ENCODE peak calls at places on chromosomes 4 and X, in four cellular contexts. One of them, this sample, is unnamed.
A peak's percentile ranks its signal among the peaks of the same experiment; 100 is the strongest.

GRCh38 chr4:67437974-67438713 is 107.2 kb downstream of the CENPC start:
- DNase-seq in right lobe of liver: no peak
- DNase-seq in mammary epithelial cell: peak; percentile 54
- DNase-seq in CD4-positive, CD25-positive, alpha-beta regulatory T cell: no peak
- DNase-seq in this sample: no peak

GRCh38 chr4:14701896-14702295 is 300.4 kb upstream of the CPEB2 start:
- DNase-seq in right lobe of liver: no peak
- DNase-seq in mammary epithelial cell: no peak
- DNase-seq in CD4-positive, CD25-positive, alpha-beta regulatory T cell: no peak
- DNase-seq in this sample: no peak

GRCh38 chr4:39932776-39933402 is 44.8 kb downstream of the PDS5A start:
- DNase-seq in right lobe of liver: no peak
- DNase-seq in mammary epithelial cell: no peak
- DNase-seq in CD4-positive, CD25-positive, alpha-beta regulatory T cell: no peak
- DNase-seq in this sample: no peak

GRCh38 chr4:180794352-180794751 is 1448.8 kb upstream of the TENM3 start:
- DNase-seq in right lobe of liver: no peak
- DNase-seq in mammary epithelial cell: no peak
- DNase-seq in CD4-positive, CD25-positive, alpha-beta regulatory T cell: no peak
- DNase-seq in this sample: no peak

GRCh38 chrX:18886005-18886343 is 97.9 kb downstream of the PHKA2 start:
- DNase-seq in right lobe of liver: no peak
- DNase-seq in mammary epithelial cell: no peak
- DNase-seq in CD4-positive, CD25-positive, alpha-beta regulatory T cell: no peak
- DNase-seq in this sample: no peak

GRCh38 chrX:19535481-19535880 is 20.2 kb upstream of the MAP3K15 start:
- DNase-seq in right lobe of liver: no peak
- DNase-seq in mammary epithelial cell: no peak
- DNase-seq in CD4-positive, CD25-positive, alpha-beta regulatory T cell: no peak
- DNase-seq in this sample: no peak

GRCh38 chr4:125689839-125690238 is 375.1 kb downstream of the FAT4 start:
- DNase-seq in right lobe of liver: no peak
- DNase-seq in mammary epithelial cell: no peak
- DNase-seq in CD4-positive, CD25-positive, alpha-beta regulatory T cell: no peak
- DNase-seq in this sample: no peak

GRCh38 chr4:1321946-1322650 is 24.9 kb upstream of the UVSSA start:
- DNase-seq in right lobe of liver: peak; percentile 45
- DNase-seq in mammary epithelial cell: no peak
- DNase-seq in CD4-positive, CD25-positive, alpha-beta regulatory T cell: no peak
- DNase-seq in this sample: no peak

GRCh38 chr4:5619913-5620625 is 88.3 kb downstream of the EVC2 start:
- DNase-seq in right lobe of liver: no peak
- DNase-seq in mammary epithelial cell: no peak
- DNase-seq in CD4-positive, CD25-positive, alpha-beta regulatory T cell: no peak
- DNase-seq in this sample: no peak

GRCh38 chr4:24160358-24160757 is 270.5 kb upstream of the PPARGC1A start:
- DNase-seq in right lobe of liver: no peak
- DNase-seq in mammary epithelial cell: no peak
- DNase-seq in CD4-positive, CD25-positive, alpha-beta regulatory T cell: no peak
- DNase-seq in this sample: no peak

GRCh38 chr4:139655116-139655515 is 10.5 kb upstream of the MGST2 start:
- DNase-seq in right lobe of liver: no peak
- DNase-seq in mammary epithelial cell: peak; percentile 51
- DNase-seq in CD4-positive, CD25-positive, alpha-beta regulatory T cell: no peak
- DNase-seq in this sample: no peak

GRCh38 chrX:48957477-48957826 is at the start of gene OTUD5:
- DNase-seq in right lobe of liver: no peak
- DNase-seq in mammary epithelial cell: no peak
- DNase-seq in CD4-positive, CD25-positive, alpha-beta regulatory T cell: peak; percentile 73
- DNase-seq in this sample: peak; percentile 49

GRCh38 chrX:110267874-110268273 is 50.0 kb downstream of the AMMECR1 start:
- DNase-seq in right lobe of liver: no peak
- DNase-seq in mammary epithelial cell: no peak
- DNase-seq in CD4-positive, CD25-positive, alpha-beta regulatory T cell: no peak
- DNase-seq in this sample: no peak

GRCh38 chr4:157096439-157096838 is 20.5 kb downstream of the GLRB start:
- DNase-seq in right lobe of liver: no peak
- DNase-seq in mammary epithelial cell: no peak
- DNase-seq in CD4-positive, CD25-positive, alpha-beta regulatory T cell: no peak
- DNase-seq in this sample: no peak

GRCh38 chr4:98659741-98660507 is 1.5 kb upstream of the TSPAN5 start:
- DNase-seq in right lobe of liver: no peak
- DNase-seq in mammary epithelial cell: peak; percentile 48
- DNase-seq in CD4-positive, CD25-positive, alpha-beta regulatory T cell: no peak
- DNase-seq in this sample: no peak

GRCh38 chr4:144300616-144301015 is 160.1 kb upstream of the GYPA start:
- DNase-seq in right lobe of liver: no peak
- DNase-seq in mammary epithelial cell: peak; percentile 36
- DNase-seq in CD4-positive, CD25-positive, alpha-beta regulatory T cell: no peak
- DNase-seq in this sample: no peak

GRCh38 chr4:25923745-25924144 is 9.7 kb downstream of the SMIM20 start:
- DNase-seq in right lobe of liver: no peak
- DNase-seq in mammary epithelial cell: no peak
- DNase-seq in CD4-positive, CD25-positive, alpha-beta regulatory T cell: no peak
- DNase-seq in this sample: no peak

GRCh38 chrX:46637937-46638336 is 64.4 kb downstream of the CHST7 start:
- DNase-seq in right lobe of liver: no peak
- DNase-seq in mammary epithelial cell: peak; percentile 62
- DNase-seq in CD4-positive, CD25-positive, alpha-beta regulatory T cell: no peak
- DNase-seq in this sample: no peak

GRCh38 chr4:122218762-122219161 is 66.6 kb downstream of the BLTP1 start:
- DNase-seq in right lobe of liver: no peak
- DNase-seq in mammary epithelial cell: no peak
- DNase-seq in CD4-positive, CD25-positive, alpha-beta regulatory T cell: no peak
- DNase-seq in this sample: no peak

GRCh38 chr4:87982446-87982845 is 6.9 kb downstream of the SPP1 start:
- DNase-seq in right lobe of liver: no peak
- DNase-seq in mammary epithelial cell: no peak
- DNase-seq in CD4-positive, CD25-positive, alpha-beta regulatory T cell: no peak
- DNase-seq in this sample: no peak
- H3K9me3 ChIP-seq in right lobe of liver: no peaks in the 10 kb centered on the region
- H3K9me3 ChIP-seq in mammary epithelial cell: no peaks in the 10 kb centered on the region
- H3K9me3 ChIP-seq in CD4-positive, CD25-positive, alpha-beta regulatory T cell: no peaks in the 10 kb centered on the region
- H3K9me3 ChIP-seq in this sample: peaks cover 3% of the 10 kb centered on the region

GRCh38 chr4:173635395-173635794 is 105.4 kb upstream of the HAND2 start:
- DNase-seq in right lobe of liver: no peak
- DNase-seq in mammary epithelial cell: no peak
- DNase-seq in CD4-positive, CD25-positive, alpha-beta regulatory T cell: no peak
- DNase-seq in this sample: no peak
- H3K9me3 ChIP-seq in right lobe of liver: peaks cover 12% of the 10 kb centered on the region
- H3K9me3 ChIP-seq in mammary epithelial cell: no peaks in the 10 kb centered on the region
- H3K9me3 ChIP-seq in CD4-positive, CD25-positive, alpha-beta regulatory T cell: peaks cover 9% of the 10 kb centered on the region
- H3K9me3 ChIP-seq in this sample: peaks cover 3% of the 10 kb centered on the region

GRCh38 chr4:55938501-55938900 is 10.2 kb upstream of the CEP135 start:
- DNase-seq in right lobe of liver: no peak
- DNase-seq in mammary epithelial cell: no peak
- DNase-seq in CD4-positive, CD25-positive, alpha-beta regulatory T cell: no peak
- DNase-seq in this sample: no peak

GRCh38 chr4:55931833-55932232 is 16.9 kb upstream of the CEP135 start:
- DNase-seq in right lobe of liver: no peak
- DNase-seq in mammary epithelial cell: no peak
- DNase-seq in CD4-positive, CD25-positive, alpha-beta regulatory T cell: no peak
- DNase-seq in this sample: no peak

GRCh38 chr4:55931043-55931442 is 17.7 kb upstream of the CEP135 start:
- DNase-seq in right lobe of liver: no peak
- DNase-seq in mammary epithelial cell: no peak
- DNase-seq in CD4-positive, CD25-positive, alpha-beta regulatory T cell: no peak
- DNase-seq in this sample: no peak

GRCh38 chr4:55932489-55932888 is 16.3 kb upstream of the CEP135 start:
- DNase-seq in right lobe of liver: no peak
- DNase-seq in mammary epithelial cell: no peak
- DNase-seq in CD4-positive, CD25-positive, alpha-beta regulatory T cell: no peak
- DNase-seq in this sample: no peak

DNA sequence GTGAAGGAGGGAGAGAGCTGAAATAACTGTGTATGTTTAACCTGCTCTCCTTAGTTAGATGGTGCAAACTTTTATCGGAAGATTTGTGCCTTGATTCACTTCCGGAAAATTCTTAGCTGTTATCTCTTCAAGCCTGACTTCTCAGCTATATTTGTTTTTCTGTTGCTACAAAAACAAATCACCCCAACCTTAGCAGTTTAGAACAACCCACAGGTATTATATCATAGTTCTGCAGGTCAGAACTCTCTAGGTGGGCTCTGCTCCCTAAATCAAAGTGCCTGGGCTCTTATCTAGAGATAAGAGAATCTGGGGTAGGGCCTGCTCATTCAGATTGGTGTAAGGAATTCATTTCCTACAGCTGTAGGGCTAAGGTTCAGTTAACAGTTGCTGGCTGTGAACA is 15.1 kb upstream of the CEP135 start:
- DNase-seq in right lobe of liver: no peak
- DNase-seq in mammary epithelial cell: no peak
- DNase-seq in CD4-positive, CD25-positive, alpha-beta regulatory T cell: no peak
- DNase-seq in this sample: no peak
- H3K9me3 ChIP-seq in right lobe of liver: no peaks in the 10 kb centered on the region
- H3K9me3 ChIP-seq in mammary epithelial cell: no peaks in the 10 kb centered on the region
- H3K9me3 ChIP-seq in CD4-positive, CD25-positive, alpha-beta regulatory T cell: peaks cover 15% of the 10 kb centered on the region
- H3K9me3 ChIP-seq in this sample: peaks cover 4% of the 10 kb centered on the region

GRCh38 chr4:49217492-49217891 is 231.4 kb downstream of the CWH43 start:
- DNase-seq in right lobe of liver: no peak
- DNase-seq in mammary epithelial cell: no peak
- DNase-seq in CD4-positive, CD25-positive, alpha-beta regulatory T cell: no peak
- DNase-seq in this sample: no peak
- H3K9me3 ChIP-seq in right lobe of liver: no peaks in the 10 kb centered on the region
- H3K9me3 ChIP-seq in mammary epithelial cell: peaks cover 48% of the 10 kb centered on the region
- H3K9me3 ChIP-seq in CD4-positive, CD25-positive, alpha-beta regulatory T cell: peaks cover 3% of the 10 kb centered on the region
- H3K9me3 ChIP-seq in this sample: peaks cover 4% of the 10 kb centered on the region

DNA sequence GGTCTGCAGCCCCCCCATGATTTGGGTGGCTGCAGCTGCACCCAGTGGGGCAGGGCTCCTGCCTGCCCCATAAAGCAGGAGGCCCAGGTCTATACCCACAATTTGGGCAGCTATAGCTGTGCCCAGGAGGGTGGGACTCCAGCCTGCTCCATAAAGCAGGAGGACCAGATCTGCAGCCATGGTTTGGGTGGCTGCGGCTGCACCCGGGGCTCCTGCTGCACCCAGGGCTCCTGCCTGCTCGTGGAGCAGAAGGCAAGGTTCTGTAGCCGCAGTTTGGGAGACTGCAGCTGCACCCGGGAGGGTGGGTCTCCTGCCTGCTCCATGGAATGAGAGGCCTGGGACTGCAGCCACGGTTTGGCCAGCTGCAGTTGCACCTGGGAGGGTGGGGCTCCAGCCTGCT is 81.1 kb downstream of the ATRX start:
- DNase-seq in right lobe of liver: no peak
- DNase-seq in mammary epithelial cell: no peak
- DNase-seq in CD4-positive, CD25-positive, alpha-beta regulatory T cell: no peak
- DNase-seq in this sample: no peak
- H3K9me3 ChIP-seq in right lobe of liver: no peaks in the 10 kb centered on the region
- H3K9me3 ChIP-seq in mammary epithelial cell: no peaks in the 10 kb centered on the region
- H3K9me3 ChIP-seq in CD4-positive, CD25-positive, alpha-beta regulatory T cell: no peaks in the 10 kb centered on the region
- H3K9me3 ChIP-seq in this sample: no peaks in the 10 kb centered on the region

DNA sequence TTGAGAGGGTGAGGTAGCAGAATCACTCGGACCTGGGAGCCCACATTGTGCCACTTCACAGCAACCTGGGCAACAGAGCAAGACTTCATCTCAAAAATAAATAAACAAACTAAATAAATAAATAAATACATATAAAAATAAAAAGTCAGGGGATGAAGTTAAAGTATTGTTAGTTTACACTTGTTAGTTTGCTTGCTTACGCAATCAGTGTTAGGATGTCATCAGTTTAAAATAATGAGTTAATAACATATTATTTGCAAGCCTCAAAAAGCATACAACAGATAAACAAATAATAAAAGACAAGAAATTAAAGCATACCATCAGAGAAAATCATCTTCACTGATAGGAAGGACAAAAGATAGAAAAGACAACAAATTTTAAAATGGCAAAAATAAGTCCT is 891.1 kb upstream of the PCDH7 start:
- DNase-seq in right lobe of liver: no peak
- DNase-seq in mammary epithelial cell: no peak
- DNase-seq in CD4-positive, CD25-positive, alpha-beta regulatory T cell: no peak
- DNase-seq in this sample: no peak
- H3K9me3 ChIP-seq in right lobe of liver: no peaks in the 10 kb centered on the region
- H3K9me3 ChIP-seq in mammary epithelial cell: peaks cover 14% of the 10 kb centered on the region
- H3K9me3 ChIP-seq in CD4-positive, CD25-positive, alpha-beta regulatory T cell: peaks cover 7% of the 10 kb centered on the region
- H3K9me3 ChIP-seq in this sample: peaks cover 6% of the 10 kb centered on the region

GRCh38 chrX:151703487-151703886 is 8.2 kb downstream of the PRRG3 start:
- DNase-seq in right lobe of liver: no peak
- DNase-seq in mammary epithelial cell: no peak
- DNase-seq in CD4-positive, CD25-positive, alpha-beta regulatory T cell: no peak
- DNase-seq in this sample: no peak
- H3K9me3 ChIP-seq in right lobe of liver: no peaks in the 10 kb centered on the region
- H3K9me3 ChIP-seq in mammary epithelial cell: peaks cover 5% of the 10 kb centered on the region
- H3K9me3 ChIP-seq in CD4-positive, CD25-positive, alpha-beta regulatory T cell: no peaks in the 10 kb centered on the region
- H3K9me3 ChIP-seq in this sample: no peaks in the 10 kb centered on the region

DNA sequence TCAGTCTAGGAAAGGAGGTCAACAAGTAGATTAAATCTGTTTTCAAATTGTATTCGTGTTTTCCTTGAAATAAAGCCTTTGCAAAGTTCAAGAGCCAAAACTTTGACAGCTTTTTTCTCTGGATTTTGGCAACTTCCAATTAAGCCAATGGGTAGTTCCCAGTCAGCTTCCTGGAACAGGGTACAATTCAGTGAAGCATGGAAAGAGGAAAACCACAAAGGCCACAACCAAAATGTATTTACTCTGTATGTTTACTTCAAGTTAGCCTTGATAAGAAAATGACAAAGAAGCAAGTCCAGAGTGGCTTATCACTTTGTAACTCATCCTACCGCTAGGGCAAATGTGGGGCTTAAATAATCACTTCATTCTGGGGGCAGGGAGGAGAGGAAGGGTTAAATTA is 188.6 kb downstream of the COMMD8 start:
- DNase-seq in right lobe of liver: no peak
- DNase-seq in mammary epithelial cell: no peak
- DNase-seq in CD4-positive, CD25-positive, alpha-beta regulatory T cell: no peak
- DNase-seq in this sample: no peak
- H3K9me3 ChIP-seq in right lobe of liver: no peaks in the 10 kb centered on the region
- H3K9me3 ChIP-seq in mammary epithelial cell: no peaks in the 10 kb centered on the region
- H3K9me3 ChIP-seq in CD4-positive, CD25-positive, alpha-beta regulatory T cell: no peaks in the 10 kb centered on the region
- H3K9me3 ChIP-seq in this sample: no peaks in the 10 kb centered on the region